ENCODE peak calls at places on chromosome 20, in ten cellular contexts. O is A673; K is heart right ventricle; L is fibroblast of pulmonary artery; Z is stomach; V is ovary; G is retinal pigment epithelial cell; H is hepatocyte; D is fibroblast of mammary gland; B is CD8-positive, alpha-beta T cell. Q is an unnamed sample.

GRCh38 chr20:3606021-3606420 is 57.2 kb downstream of the GFRA4 start:
- DNase-seq in O (no peak), K (no peak), L (peak), Z (no peak), V (no peak), G (no peak), H (no peak), D (no peak), B (no peak), Q (no peak)

GRCh38 chr20:64159286-64159680 is 5.0 kb upstream of the MYT1 start:
- DNase-seq in O (no peak), K (no peak), L (no peak), Z (no peak), V (no peak), G (no peak), H (no peak), D (no peak), B (no peak), Q (no peak)

GRCh38 chr20:45479822-45480221 is 10.3 kb downstream of the WFDC2 start:
- DNase-seq in O (no peak), K (no peak), L (no peak), Z (peak), V (no peak), G (no peak), H (no peak), D (no peak), B (no peak), Q (no peak)

GRCh38 chr20:59678951-59679350 is 74.6 kb downstream of the PHACTR3 start:
- DNase-seq in O (no peak), K (no peak), L (no peak), Z (no peak), V (no peak), G (no peak), H (no peak), D (no peak), B (no peak), Q (no peak)

GRCh38 chr20:60624066-60624465 is 628.0 kb upstream of the CDH4 start:
- DNase-seq in O (no peak), K (no peak), L (no peak), Z (no peak), V (no peak), G (no peak), H (no peak), D (no peak), B (no peak), Q (no peak)

GRCh38 chr20:45969712-45970634 is 2.0 kb downstream of the ZNF335 start:
- DNase-seq in O (peak), K (no peak), L (peak), Z (no peak), V (no peak), G (peak), H (peak), D (peak), B (no peak), Q (peak)

GRCh38 chr20:13017883-13018535 is 9.2 kb downstream of the SPTLC3 start:
- DNase-seq in O (no peak), K (no peak), L (no peak), Z (no peak), V (no peak), G (no peak), H (no peak), D (peak), B (no peak), Q (no peak)

GRCh38 chr20:15555913-15556312 is 1017.3 kb downstream of the KIF16B start:
- DNase-seq in O (no peak), K (no peak), L (no peak), Z (no peak), V (no peak), G (no peak), H (peak), D (no peak), B (no peak), Q (no peak)

GRCh38 chr20:10059006-10059405 is 24.2 kb downstream of the ANKEF1 start:
- DNase-seq in O (no peak), K (no peak), L (no peak), Z (no peak), V (no peak), G (no peak), H (no peak), D (no peak), B (no peak), Q (no peak)

GRCh38 chr20:25233016-25233772 is 14.7 kb upstream of the PYGB start:
- DNase-seq in O (no peak), K (peak), L (peak), Z (peak), V (peak), G (peak), H (peak), D (peak), B (no peak), Q (peak)

GRCh38 chr20:59573837-59574236 is 30.5 kb upstream of the PHACTR3 start:
- DNase-seq in O (no peak), K (no peak), L (no peak), Z (no peak), V (no peak), G (no peak), H (no peak), D (no peak), B (no peak), Q (no peak)

GRCh38 chr20:46160661-46161060 is 42.5 kb downstream of the CD40 start:
- DNase-seq in O (no peak), K (no peak), L (no peak), Z (no peak), V (no peak), G (no peak), H (no peak), D (no peak), B (no peak), Q (no peak)

GRCh38 chr20:47263502-47264084 is 92.9 kb downstream of the ZMYND8 start:
- DNase-seq in O (no peak), K (no peak), L (no peak), Z (no peak), V (no peak), G (no peak), H (no peak), D (no peak), B (no peak), Q (no peak)

GRCh38 chr20:4018015-4018748 is 2.8 kb upstream of the RNF24 start:
- DNase-seq in O (no peak), K (no peak), L (peak), Z (no peak), V (no peak), G (no peak), H (no peak), D (peak), B (no peak), Q (no peak)

GRCh38 chr20:63698739-63699465 is 2.5 kb downstream of the TNFRSF6B start:
- DNase-seq in O (peak), K (peak), L (peak), Z (no peak), V (peak), G (peak), H (peak), D (peak), B (no peak), Q (peak)

GRCh38 chr20:46657137-46657536 is 5.9 kb upstream of the SLC13A3 start:
- DNase-seq in O (no peak), K (no peak), L (no peak), Z (no peak), V (no peak), G (no peak), H (no peak), D (no peak), B (no peak), Q (no peak)

GRCh38 chr20:63696311-63696627 is 183 bp upstream of the TNFRSF6B start:
- DNase-seq in O (no peak), K (peak), L (no peak), Z (no peak), V (no peak), G (no peak), H (peak), D (no peak), B (peak), Q (peak)

GRCh38 chr20:62303327-62304226 is 780 bp downstream of the ADRM1 start:
- DNase-seq in O (no peak), K (no peak), L (no peak), Z (no peak), V (no peak), G (no peak), H (peak), D (peak), B (peak), Q (peak)

GRCh38 chr20:40816039-40816352 is 127.0 kb upstream of the MAFB start:
- DNase-seq in O (no peak), K (no peak), L (no peak), Z (no peak), V (no peak), G (no peak), H (no peak), D (no peak), B (no peak), Q (peak)

GRCh38 chr20:35326021-35326731 is 34.0 kb upstream of the FAM83C start:
- DNase-seq in O (no peak), K (no peak), L (no peak), Z (peak), V (no peak), G (peak), H (peak), D (no peak), B (no peak), Q (no peak)
- H3K4me3 ChIP-seq in O (no peak), K (no peak), L (no peak), Z (no peak), V (no peak), G (no peak), H (no peak), D (no peak), B (no peak), Q (no peak)

DNA sequence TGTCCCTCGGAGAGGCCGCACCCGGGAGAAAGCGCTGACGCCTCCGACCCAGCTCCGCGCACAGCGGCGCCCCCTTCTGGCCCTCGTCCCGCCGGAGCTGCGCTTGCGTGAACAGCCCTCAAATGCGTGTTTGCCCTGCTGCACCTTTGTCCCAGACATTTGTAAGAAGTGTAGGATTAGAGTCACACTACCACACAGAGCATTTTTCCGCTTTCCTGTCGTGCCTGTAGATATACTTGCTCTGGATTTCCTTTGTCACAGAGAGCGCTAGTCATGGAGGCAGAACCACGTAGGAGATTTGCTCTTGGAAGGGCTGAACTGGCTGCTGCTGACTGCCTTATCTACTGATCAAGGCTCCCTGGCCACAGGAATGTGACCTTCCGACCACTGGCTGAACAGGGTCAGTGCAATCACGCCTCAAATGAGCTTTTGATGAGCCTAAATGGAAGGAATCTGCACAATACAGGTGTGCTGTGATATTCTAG is 62.3 kb downstream of the PAX1 start:
- DNase-seq in O (peak), K (no peak), L (no peak), Z (no peak), V (no peak), G (no peak), H (peak), D (no peak), B (no peak), Q (no peak)
- TF ChIP-seq CTCF in O (peak), K (no peak), L (no peak), Z (no peak), V (no peak), G (no peak), H (peak), D (peak), B (no peak), Q (no peak)

GRCh38 chr20:50559856-50560623 is 49.9 kb downstream of the PTPN1 start:
- DNase-seq in O (no peak), K (no peak), L (no peak), Z (no peak), V (no peak), G (no peak), H (no peak), D (no peak), B (no peak), Q (no peak)

GRCh38 chr20:50562262-50562701 is 52.1 kb downstream of the PTPN1 start:
- DNase-seq in O (no peak), K (no peak), L (no peak), Z (no peak), V (no peak), G (no peak), H (no peak), D (no peak), B (no peak), Q (no peak)

GRCh38 chr20:50563133-50563944 is 53.2 kb downstream of the PTPN1 start:
- DNase-seq in O (no peak), K (no peak), L (no peak), Z (no peak), V (no peak), G (no peak), H (no peak), D (no peak), B (no peak), Q (no peak)

GRCh38 chr20:50560867-50561266 is 50.7 kb downstream of the PTPN1 start:
- DNase-seq in O (no peak), K (no peak), L (no peak), Z (no peak), V (no peak), G (no peak), H (no peak), D (no peak), B (no peak), Q (no peak)

GRCh38 chr20:50561379-50562078 is 51.3 kb downstream of the PTPN1 start:
- DNase-seq in O (peak), K (no peak), L (peak), Z (no peak), V (peak), G (peak), H (peak), D (peak), B (no peak), Q (peak)
- H3K4me3 ChIP-seq in O (no peak), K (no peak), L (no peak), Z (no peak), V (no peak), G (peak), H (no peak), D (no peak), B (no peak), Q (no peak)

DNA sequence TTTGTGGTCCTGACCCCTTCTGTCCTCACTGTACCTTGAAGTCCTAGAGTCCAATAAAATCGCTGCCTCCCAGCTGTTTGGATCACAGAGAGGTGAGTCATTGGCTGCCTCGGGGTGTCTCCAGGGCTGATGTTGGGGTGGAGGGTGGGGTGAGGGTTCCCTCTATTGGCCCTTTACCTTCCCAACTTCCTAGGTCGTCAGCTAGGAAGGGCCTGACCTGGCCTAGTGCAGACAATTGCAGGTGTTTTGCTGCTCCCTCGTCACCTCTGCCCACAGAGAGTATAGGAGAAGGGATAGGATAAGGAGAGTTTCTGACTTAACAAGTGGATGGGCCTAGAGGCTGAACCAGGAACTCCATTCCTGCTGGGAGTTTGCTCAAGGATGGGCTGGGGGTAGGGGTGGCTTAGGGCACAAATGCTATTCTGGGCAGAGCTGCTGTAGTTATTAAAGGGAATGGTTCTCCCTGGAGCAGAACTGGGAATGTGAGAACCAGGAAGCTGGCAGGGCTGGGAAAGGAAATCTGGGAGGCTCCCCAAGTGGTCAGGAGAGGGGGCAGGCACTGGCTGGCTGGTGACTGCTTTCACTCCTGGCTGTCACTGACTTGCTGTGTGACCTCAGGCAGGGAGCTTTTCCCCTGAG is 1.4 kb downstream of the TP53INP2 start:
- DNase-seq in O (no peak), K (peak), L (peak), Z (peak), V (no peak), G (no peak), H (peak), D (peak), B (peak), Q (no peak)
- TF ChIP-seq CTCF in O (no peak), K (no peak), L (peak), Z (no peak), V (no peak), G (peak), H (no peak), D (no peak), B (no peak), Q (no peak)

GRCh38 chr20:54267510-54268003 is 59.7 kb downstream of the PFDN4 start:
- DNase-seq in O (no peak), K (no peak), L (peak), Z (peak), V (no peak), G (peak), H (peak), D (no peak), B (no peak), Q (peak)

GRCh38 chr20:54268941-54269340 is 61.1 kb downstream of the PFDN4 start:
- DNase-seq in O (no peak), K (no peak), L (no peak), Z (no peak), V (no peak), G (no peak), H (no peak), D (no peak), B (no peak), Q (no peak)

GRCh38 chr20:54263266-54263665 is 55.4 kb downstream of the PFDN4 start:
- DNase-seq in O (no peak), K (no peak), L (no peak), Z (no peak), V (no peak), G (no peak), H (no peak), D (no peak), B (no peak), Q (no peak)

GRCh38 chr20:54266844-54267243 is 59.0 kb downstream of the PFDN4 start:
- DNase-seq in O (no peak), K (no peak), L (no peak), Z (no peak), V (no peak), G (no peak), H (no peak), D (no peak), B (no peak), Q (no peak)
- H3K4me3 ChIP-seq in O (no peak), K (no peak), L (no peak), Z (no peak), V (no peak), G (no peak), H (no peak), D (no peak), B (no peak), Q (no peak)

DNA sequence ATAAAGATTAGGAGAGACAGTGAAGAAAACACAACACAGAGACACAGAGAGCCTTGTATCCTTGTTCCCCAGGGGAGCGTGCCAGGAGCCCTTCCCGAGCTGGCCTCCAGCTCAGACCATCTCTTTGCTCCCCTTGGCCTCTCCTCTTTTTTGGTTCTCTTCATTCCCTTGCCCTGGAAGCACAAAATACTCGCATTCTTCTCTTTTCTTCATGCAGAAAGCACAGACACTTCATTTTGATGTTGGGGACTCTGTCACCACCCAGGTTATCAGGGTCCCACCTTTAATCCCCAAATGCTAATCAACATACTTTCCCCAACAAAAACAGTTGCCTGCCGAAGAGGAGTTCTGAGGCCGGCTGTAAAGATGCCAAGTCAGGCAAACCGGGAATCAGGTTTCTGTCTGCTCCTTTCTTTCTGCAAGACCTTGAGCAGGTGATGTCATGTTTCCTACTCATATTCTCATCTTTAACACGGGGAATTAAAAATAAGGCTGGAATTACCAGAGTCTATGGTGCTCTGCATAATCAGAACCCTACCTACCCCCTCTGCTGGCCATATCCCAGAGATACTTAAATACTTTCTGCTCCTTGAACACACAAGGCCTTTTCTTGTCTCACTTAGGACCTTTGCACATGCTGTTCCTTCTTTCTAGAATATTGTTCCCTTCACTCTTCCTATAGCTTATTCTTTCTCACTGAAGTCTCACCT is 21.7 kb downstream of the TGM6 start:
- DNase-seq in O (peak), K (no peak), L (peak), Z (no peak), V (no peak), G (peak), H (peak), D (peak), B (no peak), Q (peak)
- TF ChIP-seq CTCF in O (peak), K (no peak), L (peak), Z (no peak), V (no peak), G (peak), H (peak), D (peak), B (no peak), Q (peak)

GRCh38 chr20:32456869-32457421 is 98.8 kb downstream of the ASXL1 start:
- DNase-seq in O (peak), K (no peak), L (peak), Z (peak), V (peak), G (peak), H (peak), D (no peak), B (no peak), Q (peak)

GRCh38 chr20:32455901-32456701 is 98.0 kb downstream of the ASXL1 start:
- DNase-seq in O (no peak), K (no peak), L (no peak), Z (no peak), V (peak), G (no peak), H (no peak), D (no peak), B (no peak), Q (no peak)

GRCh38 chr20:32458837-32459220 is 100.7 kb downstream of the ASXL1 start:
- DNase-seq in O (no peak), K (no peak), L (no peak), Z (no peak), V (peak), G (no peak), H (no peak), D (no peak), B (no peak), Q (no peak)

GRCh38 chr20:32458061-32458836 is 100.1 kb downstream of the ASXL1 start:
- DNase-seq in O (no peak), K (no peak), L (no peak), Z (no peak), V (peak), G (no peak), H (no peak), D (no peak), B (no peak), Q (no peak)

GRCh38 chr20:32457476-32457986 is 99.4 kb downstream of the ASXL1 start:
- DNase-seq in O (peak), K (peak), L (peak), Z (peak), V (peak), G (peak), H (peak), D (peak), B (no peak), Q (peak)
- H3K4me3 ChIP-seq in O (peak), K (peak), L (peak), Z (peak), V (peak), G (peak), H (peak), D (peak), B (no peak), Q (peak)

DNA sequence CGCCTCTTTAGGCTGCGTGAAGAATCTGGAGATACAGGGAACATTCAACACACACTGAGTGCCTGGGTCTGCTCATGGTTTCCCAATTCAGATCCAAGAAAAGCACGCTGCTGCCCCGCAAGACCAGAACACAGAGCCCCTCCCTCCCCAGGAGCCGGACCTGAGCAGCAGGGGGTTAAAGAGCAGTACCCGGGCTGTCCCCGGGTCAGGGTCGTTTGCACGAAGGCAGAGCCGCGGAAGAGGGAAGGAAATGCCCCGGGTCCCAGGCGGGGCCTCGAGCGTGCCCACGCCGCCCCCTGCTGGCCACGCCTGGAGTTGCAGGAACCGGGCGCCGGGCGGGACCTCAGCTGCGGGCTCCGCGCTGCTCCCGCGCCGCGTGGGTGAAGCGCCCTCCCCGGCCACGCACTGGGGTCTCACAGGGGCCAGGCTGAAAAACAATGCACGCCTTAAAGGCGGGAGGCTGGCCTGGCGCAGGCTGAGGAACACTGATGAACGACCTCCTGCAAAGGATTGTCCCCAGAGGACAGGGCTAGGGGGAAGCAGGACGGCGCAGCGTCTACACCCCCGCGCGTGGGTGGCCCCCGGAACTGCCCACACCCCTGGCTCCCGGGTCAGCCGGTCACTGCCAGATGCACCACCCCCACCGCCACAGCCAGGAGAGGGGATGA is 48.9 kb downstream of the ANKRD60 start:
- DNase-seq in O (peak), K (peak), L (peak), Z (peak), V (peak), G (no peak), H (peak), D (no peak), B (peak), Q (peak)
- TF ChIP-seq CTCF in O (peak), K (peak), L (peak), Z (peak), V (peak), G (peak), H (peak), D (peak), B (peak), Q (peak)

Q was measured in astrocyte of the spinal cord.